ENCODE peak calls at places on chromosomes 7 and 10, in six cellular contexts. R, A, X, P, I and B are unnamed samples.

GRCh38 chr10:86178401-86179142 is 188.0 kb downstream of the GRID1 start:
- DNase-seq in I (no peak), A (no peak), X (no peak), P (no peak), R (no peak), B (no peak)

GRCh38 chr10:124625831-124626238 is 118.3 kb downstream of the FAM53B start:
- DNase-seq in X (no peak), A (no peak), R (no peak), I (no peak), P (no peak), B (no peak)

GRCh38 chr7:87083865-87084519 is 24.5 kb upstream of the ELAPOR2 start:
- DNase-seq in X (no peak), A (no peak), I (no peak), R (no peak), P (no peak), B (no peak)

GRCh38 chr10:818010-818409 is 113.5 kb downstream of the LARP4B start:
- DNase-seq in P (no peak), X (no peak), A (no peak), I (no peak), R (no peak), B (no peak)

GRCh38 chr7:5283421-5284303 is 919 bp downstream of the SLC29A4 start:
- DNase-seq in R (no peak), P (no peak), X (no peak), I (no peak), A (no peak), B (no peak)

GRCh38 chr10:130416334-130416950 is 280.3 kb downstream of the GLRX3 start:
- DNase-seq in X (no peak), P (no peak), R (no peak), A (peak; percentile 26), I (no peak), B (no peak)

GRCh38 chr7:124101173-124101768 is 68.4 kb upstream of the TMEM229A start:
- DNase-seq in P (no peak), R (no peak), X (no peak), A (no peak), I (peak; percentile 56), B (no peak)

GRCh38 chr10:132394936-132395703 is 1.9 kb upstream of the PWWP2B start:
- DNase-seq in P (peak; percentile 20), A (peak; percentile 53), X (no peak), R (no peak), I (no peak), B (no peak)

GRCh38 chr7:7766671-7767070 is 48.3 kb upstream of the RPA3 start:
- DNase-seq in P (no peak), R (no peak), I (no peak), A (no peak), X (no peak), B (no peak)

GRCh38 chr10:103559776-103560175 is 66.3 kb downstream of the NEURL1 start:
- DNase-seq in I (no peak), R (no peak), X (no peak), A (no peak), P (no peak), B (no peak)

GRCh38 chr7:83517026-83517700 is 131.8 kb downstream of the SEMA3E start:
- DNase-seq in A (no peak), I (no peak), R (no peak), P (no peak), X (no peak), B (no peak)

DNA sequence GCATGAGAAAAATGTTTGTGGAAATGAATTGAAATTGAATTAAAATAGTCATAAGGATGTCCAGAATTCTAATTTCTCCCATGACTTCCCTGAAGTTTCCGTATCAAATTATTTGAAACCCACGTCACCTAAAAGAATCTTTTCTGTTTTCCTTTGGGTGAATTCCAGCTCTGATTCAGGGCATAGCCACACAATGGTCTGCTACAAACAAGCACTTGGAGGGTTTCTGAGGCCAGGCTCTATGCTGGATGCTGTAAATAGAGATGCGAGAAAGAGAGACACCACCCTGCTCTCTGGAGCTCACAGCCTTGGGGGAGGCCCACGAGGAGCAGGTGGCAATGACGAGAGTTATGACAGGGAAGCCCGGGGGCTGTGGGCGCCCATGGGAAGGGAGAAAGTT is 33.6 kb downstream of the GHRHR start:
- DNase-seq in A (no peak), R (no peak), I (no peak), P (no peak), X (no peak), B (no peak)
- H3K27ac ChIP-seq in A (no peak overlapping the region), R (no peak overlapping the region), I (no peak overlapping the region), P (no peak overlapping the region), X (no peak overlapping the region), B (no peak overlapping the region)

DNA sequence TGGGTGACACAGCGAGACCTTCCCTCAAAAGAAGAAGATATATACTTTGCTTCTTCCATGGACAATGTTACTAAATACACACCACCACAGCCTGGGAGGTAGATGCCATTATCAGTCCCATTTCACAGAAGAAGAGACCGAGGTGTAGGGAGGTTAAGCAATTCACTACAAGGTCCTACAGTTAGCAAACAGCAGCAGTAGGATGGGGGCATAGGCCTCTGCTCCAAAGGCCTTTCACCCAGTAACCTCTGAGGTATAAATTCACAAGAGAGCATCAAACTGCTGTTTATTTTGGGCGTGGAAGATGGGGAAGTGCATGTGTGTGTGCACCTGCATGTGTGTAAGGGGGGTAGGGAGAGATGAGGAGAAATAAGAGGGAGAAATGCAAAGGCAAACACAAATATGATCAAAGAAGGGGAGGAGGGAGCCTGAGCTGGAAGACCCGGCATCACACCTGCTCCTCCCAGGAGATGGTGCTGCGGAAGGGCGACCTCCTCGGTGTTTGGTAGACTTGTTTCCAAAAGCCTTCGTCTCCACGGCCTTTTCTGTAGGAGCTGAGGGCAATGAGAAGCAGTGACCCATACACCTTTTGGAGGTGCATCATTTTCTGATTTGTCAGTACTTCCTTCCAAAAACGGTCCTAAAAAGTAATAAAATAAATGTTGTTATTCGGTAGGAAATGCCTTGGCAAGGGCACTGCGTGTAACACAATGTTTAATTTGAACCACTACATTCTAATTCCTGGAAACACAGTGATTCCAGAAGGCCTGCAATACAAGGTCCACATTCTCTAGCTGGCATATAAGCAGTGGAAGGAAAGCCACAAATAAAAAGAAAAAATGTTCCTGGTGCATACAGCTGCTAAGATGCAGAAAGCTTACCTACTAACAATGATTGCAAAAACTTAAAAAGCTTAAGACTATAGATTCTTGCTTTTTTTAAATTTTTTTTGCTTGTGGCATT is 25.9 kb upstream of the ACSL5 start:
- DNase-seq in P (no peak), R (no peak), A (no peak), X (no peak), I (no peak), B (no peak)
- H3K27ac ChIP-seq in P (no peak overlapping the region), R (no peak overlapping the region), A (no peak overlapping the region), X (no peak overlapping the region), I (no peak overlapping the region), B (no peak overlapping the region)

DNA sequence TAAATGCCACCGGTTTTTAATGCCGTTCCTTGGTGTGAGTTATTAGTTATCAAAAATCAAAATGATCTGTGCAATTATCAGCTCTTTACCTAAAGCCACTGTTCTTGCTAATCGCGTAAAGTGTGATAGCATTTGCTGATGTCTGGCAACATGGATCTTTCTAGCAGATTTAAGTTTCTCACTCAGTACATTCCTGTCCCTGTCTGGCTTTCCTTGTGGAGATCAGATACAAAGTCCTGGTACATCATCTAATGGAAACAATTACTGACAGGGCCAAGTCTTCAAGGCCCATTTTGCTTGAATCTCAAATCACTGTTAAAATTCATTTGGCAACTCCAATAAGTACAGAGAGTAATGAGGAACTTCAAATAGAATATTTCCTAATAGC is 755.7 kb downstream of the AUTS2 start:
- DNase-seq in A (no peak), X (no peak), I (no peak), R (no peak), P (no peak), B (no peak)
- H3K27ac ChIP-seq in A (no peak overlapping the region), X (no peak overlapping the region), I (no peak overlapping the region), R (no peak overlapping the region), P (no peak overlapping the region), B (no peak overlapping the region)

GRCh38 chr10:27742926-27743735 is 2.5 kb downstream of the MKX start:
- DNase-seq in A (peak; percentile 57), X (peak; percentile 14), P (peak; percentile 29), R (peak; percentile 26), I (peak; percentile 20), B (peak; percentile 15)

GRCh38 chr10:27743736-27744477 is 1.7 kb downstream of the MKX start:
- DNase-seq in R (peak; percentile 16), P (no peak), X (peak; percentile 20), I (no peak), A (peak; percentile 47), B (no peak)

GRCh38 chr10:27744478-27745379 is 890 bp downstream of the MKX start:
- DNase-seq in A (peak; percentile 58), P (peak; percentile 28), R (peak; percentile 17), X (peak; percentile 13), I (peak; percentile 47), B (no peak)

GRCh38 chr10:27741173-27742091 is 4.2 kb downstream of the MKX start:
- DNase-seq in R (peak; percentile 15), A (no peak), I (no peak), X (no peak), P (peak; percentile 25), B (peak; percentile 3)

DNA sequence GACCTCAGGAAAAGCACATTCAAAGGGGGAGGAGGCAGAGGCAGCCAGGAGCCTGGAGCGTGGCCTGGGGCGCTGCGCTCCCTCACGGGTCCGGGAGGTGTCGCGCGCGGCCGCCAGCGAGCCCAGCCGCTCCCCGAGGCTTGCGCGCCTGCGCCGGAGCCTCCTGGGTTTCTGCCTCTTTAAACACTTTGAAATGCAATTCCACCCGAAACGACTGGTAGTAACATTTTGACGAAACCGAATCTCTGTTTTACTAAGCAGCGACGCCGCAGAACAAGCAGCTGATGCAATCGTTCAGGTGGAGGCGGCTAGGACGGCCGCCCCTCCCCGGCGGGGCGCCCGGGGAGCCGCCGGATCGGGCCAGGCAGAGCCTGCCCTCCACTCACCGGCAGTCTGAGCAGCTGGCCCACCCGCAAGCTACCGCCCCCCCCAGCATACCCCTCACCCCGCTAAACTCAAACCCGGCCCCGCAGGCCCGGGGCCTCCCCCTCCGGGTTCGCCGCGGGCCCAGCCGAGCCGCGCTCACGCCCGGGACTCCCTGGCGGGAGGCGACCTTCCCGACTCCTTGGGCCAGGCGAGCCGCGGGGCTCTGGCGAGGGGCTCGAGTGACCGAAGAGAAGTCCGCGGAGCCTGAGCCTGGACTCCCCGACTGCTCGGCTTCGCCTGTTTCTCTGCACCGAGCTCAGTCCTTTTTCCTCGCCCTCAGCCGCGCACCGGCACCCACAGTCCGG is 3.3 kb downstream of the MKX start:
- DNase-seq in P (peak; percentile 87), A (peak; percentile 82), I (peak; percentile 91), R (peak; percentile 72), X (peak; percentile 63), B (no peak)
- H3K27ac ChIP-seq in P (peak overlapping the region; percentile 66), A (peak overlapping the region; percentile 38), I (peak overlapping the region; percentile 89), R (peak overlapping the region; percentile 85), X (no peak overlapping the region), B (no peak overlapping the region)

DNA sequence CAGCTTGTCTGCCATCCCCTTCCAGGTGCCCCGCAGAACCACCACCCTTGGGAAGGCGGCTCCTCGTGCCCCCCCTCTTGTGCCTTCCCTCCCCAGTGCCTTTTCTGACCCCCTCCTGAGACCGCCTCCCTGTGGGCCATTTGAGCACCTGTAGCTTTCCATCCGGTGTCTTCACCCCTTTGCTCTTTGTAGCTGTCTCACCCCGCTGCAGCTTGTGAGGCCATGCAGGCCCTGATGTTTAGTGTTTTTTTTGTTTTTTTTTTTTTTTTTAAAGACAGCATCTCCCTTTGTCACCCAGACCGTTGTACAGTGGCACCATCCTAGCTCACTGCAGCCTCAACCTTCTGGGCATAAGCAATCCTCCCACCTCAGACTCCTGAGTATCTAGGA is 52.5 kb downstream of the CUX1 start:
- DNase-seq in R (no peak), A (no peak), I (no peak), X (no peak), P (no peak), B (no peak)
- H3K27ac ChIP-seq in R (peak overlapping the region; percentile 72), A (no peak overlapping the region), I (no peak overlapping the region), X (peak overlapping the region; percentile 70), P (no peak overlapping the region), B (no peak overlapping the region)